ENCODE peak calls at places on chromosomes 16 and 17, in five cellular contexts. J is GM12878, O is HCT116, M is SK-N-SH, B is H1. Y is an unnamed sample.

GRCh38 chr16:23124315-23124714 is 24.9 kb downstream of the USP31 start:
- DNase-seq in O (no peak), B (no peak), J (no peak), M (no peak), Y (no peak)

GRCh38 chr17:74211929-74212261 is 1.5 kb upstream of the TTYH2 start:
- DNase-seq in J (no peak), M (no peak), B (no peak), O (no peak), Y (no peak)

GRCh38 chr17:2797632-2798031 is 1.4 kb downstream of the RAP1GAP2 start:
- DNase-seq in B (no peak), O (no peak), J (no peak), M (peak), Y (peak)

GRCh38 chr17:32803544-32803943 is 73.4 kb downstream of the MYO1D start:
- DNase-seq in O (no peak), J (no peak), B (no peak), M (no peak), Y (no peak)

GRCh38 chr16:5025171-5025632 is 8.5 kb downstream of the NAGPA start:
- DNase-seq in O (no peak), M (no peak), B (peak), J (no peak), Y (peak)

GRCh38 chr17:69561462-69561861 is 147.0 kb downstream of the MAP2K6 start:
- DNase-seq in O (no peak), M (no peak), J (no peak), B (no peak), Y (no peak)

GRCh38 chr16:50152386-50152806 is 710 bp upstream of the TENT4B start:
- DNase-seq in O (no peak), M (no peak), J (peak), B (peak), Y (peak)

GRCh38 chr17:48908853-48909394 is 717 bp downstream of the UBE2Z start:
- DNase-seq in J (peak), O (peak), M (peak), B (peak), Y (peak)

GRCh38 chr16:66608241-66609138 is 4.0 kb downstream of the CMTM3 start:
- DNase-seq in M (peak), J (no peak), O (peak), B (peak), Y (peak)

GRCh38 chr17:64256913-64257807 is 5.9 kb downstream of the TEX2 start:
- DNase-seq in J (no peak), B (no peak), M (no peak), O (no peak), Y (no peak)

GRCh38 chr16:1379054-1379862 is 27.5 kb downstream of the GNPTG start:
- DNase-seq in O (no peak), J (no peak), B (no peak), M (peak), Y (peak)

GRCh38 chr16:54374136-54374535 is 87.5 kb upstream of the IRX3 start:
- DNase-seq in O (no peak), B (no peak), J (no peak), M (no peak), Y (no peak)

GRCh38 chr17:10036511-10037061 is 131.5 kb upstream of the RCVRN start:
- DNase-seq in O (no peak), M (no peak), J (no peak), B (no peak), Y (no peak)

GRCh38 chr17:28180449-28180848 is 138.0 kb downstream of the NLK start:
- DNase-seq in O (no peak), B (no peak), J (no peak), M (no peak), Y (no peak)

GRCh38 chr16:89289428-89290395 is 72.2 kb downstream of the ZNF778 start:
- DNase-seq in M (peak), J (no peak), O (peak), B (peak), Y (peak)

GRCh38 chr17:39095309-39095686 is 56.1 kb downstream of the PLXDC1 start:
- DNase-seq in B (no peak), J (no peak), O (no peak), M (no peak), Y (no peak)

GRCh38 chr17:39092672-39093250 is 58.7 kb downstream of the PLXDC1 start:
- DNase-seq in M (no peak), J (no peak), O (no peak), B (no peak), Y (no peak)

GRCh38 chr17:39090400-39090799 is 61.0 kb downstream of the PLXDC1 start:
- DNase-seq in J (no peak), B (no peak), M (no peak), O (no peak), Y (no peak)

GRCh38 chr17:39094607-39095308 is 56.7 kb downstream of the PLXDC1 start:
- DNase-seq in O (no peak), M (no peak), B (no peak), J (no peak), Y (no peak)

GRCh38 chr17:39090832-39091622 is 60.4 kb downstream of the PLXDC1 start:
- DNase-seq in M (no peak), J (no peak), B (no peak), O (no peak), Y (no peak)
- TF ChIP-seq JUND in M (no peak), J (no peak), B (no peak), O (no peak), Y (no peak)

DNA sequence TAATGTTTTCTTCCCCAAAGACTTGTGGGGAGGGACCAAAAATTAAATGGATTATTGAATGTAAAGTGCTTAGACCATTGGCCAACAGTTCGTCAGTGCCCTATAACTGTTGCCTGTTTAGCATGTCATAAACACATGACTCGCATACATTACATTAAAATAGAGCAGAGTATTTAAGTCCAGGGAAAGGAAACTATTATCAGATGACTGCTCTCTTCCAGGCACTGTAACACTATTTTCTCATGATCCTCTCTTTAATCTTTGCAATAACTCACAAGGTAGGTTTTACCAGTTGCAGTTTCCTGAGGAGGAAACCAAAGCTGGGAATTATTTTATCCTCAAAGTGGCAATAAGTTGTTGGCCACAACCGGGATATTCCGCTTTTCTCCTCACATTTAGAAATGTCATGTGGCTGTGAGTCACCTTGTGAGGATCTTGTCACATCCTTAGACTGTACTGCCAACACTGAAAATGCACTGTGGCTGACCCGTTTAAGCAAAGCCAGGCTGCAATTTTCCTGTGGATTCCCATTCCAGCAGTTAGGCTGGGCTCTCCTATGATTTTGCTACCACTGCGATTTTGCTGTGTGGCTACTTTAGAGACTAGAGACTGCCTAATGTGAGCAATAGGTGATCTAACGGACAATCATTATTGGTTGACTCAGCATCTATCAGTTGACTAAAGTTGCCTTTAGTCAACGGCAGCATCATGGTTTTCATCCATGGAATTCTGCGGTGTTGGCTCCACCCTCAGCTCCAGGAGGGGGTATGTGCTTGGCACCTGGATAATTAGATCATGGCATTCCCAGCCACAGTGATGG is 58.3 kb upstream of the DHX40 start:
- DNase-seq in M (no peak), B (no peak), O (no peak), J (no peak), Y (no peak)
- TF ChIP-seq JUND in M (no peak), B (no peak), O (no peak), J (no peak), Y (no peak)

DNA sequence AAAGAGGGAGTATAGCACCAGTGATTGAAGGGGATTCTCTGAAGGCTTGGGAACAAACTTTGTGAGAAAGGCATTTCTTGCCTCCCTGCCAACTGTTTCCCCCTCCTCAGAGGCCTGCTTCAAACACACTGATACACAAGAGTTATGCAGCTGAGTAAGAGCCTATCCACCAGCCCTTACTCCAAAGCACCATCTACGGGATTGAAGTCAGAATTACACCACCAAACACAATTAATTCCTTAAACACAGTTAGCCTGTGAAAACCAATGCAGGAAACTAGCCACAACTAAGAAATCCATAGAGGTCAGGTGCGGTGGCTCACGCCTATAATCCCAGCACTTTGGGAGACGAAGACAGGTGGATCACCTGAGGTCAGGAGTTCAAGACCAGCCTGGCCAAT is 138.3 kb downstream of the SHCBP1 start:
- DNase-seq in J (no peak), B (no peak), M (peak), O (no peak), Y (peak)
- TF ChIP-seq JUND in J (no peak), B (no peak), M (no peak), O (no peak), Y (no peak)

DNA sequence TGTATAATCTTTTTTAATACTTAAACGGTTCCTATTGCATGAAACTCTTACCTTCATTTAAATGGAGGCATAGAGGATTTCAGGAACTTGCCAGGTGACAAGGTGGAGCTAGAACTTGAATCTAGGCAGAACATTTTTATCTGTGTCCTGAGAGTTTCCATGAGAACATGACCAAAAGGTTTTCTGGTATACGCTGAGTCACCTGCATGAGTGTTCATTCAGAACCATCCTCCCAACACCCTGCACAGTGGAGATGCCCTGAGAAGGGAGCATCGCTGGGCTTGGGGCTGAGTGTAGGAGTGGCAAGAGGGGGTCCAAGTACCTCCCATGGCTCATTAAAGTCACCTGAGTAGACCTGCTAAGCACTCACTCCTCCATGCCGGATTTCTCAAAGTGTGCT is 169.7 kb upstream of the CACNG5 start:
- DNase-seq in M (no peak), O (no peak), J (no peak), B (no peak), Y (no peak)
- TF ChIP-seq JUND in M (no peak), O (no peak), J (no peak), B (no peak), Y (no peak)

GRCh38 chr17:19703776-19704371 is 12.5 kb downstream of the SLC47A2 start:
- DNase-seq in B (no peak), J (no peak), M (peak), O (no peak), Y (no peak)
- TF ChIP-seq JUND in B (no peak), J (no peak), M (no peak), O (no peak), Y (no peak)

DNA sequence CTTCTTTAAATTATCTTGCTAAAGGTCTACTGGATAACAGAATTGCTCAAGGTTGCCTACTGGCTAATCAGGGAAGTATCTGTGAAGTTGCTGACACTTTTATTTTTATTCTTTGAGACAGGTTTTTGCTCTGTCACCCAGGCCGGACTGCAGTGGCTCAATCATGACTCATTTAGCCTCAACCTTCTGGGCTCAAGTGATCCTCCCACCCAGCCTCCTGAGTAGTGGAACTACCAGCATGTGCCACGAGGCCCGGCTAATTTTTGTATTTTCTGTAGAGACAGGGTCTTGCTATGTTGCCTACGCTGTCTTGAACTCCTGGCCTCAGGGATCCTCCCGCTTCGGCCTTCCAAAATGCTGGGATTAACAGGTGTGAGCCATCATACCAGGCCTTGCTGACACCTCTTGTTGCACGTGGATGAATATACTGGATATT is 43.1 kb downstream of the GLG1 start:
- DNase-seq in J (no peak), O (peak), B (no peak), M (no peak), Y (no peak)
- TF ChIP-seq JUND in J (no peak), O (peak), B (no peak), M (no peak), Y (no peak)

Y was measured in T47D.